ENCODE peak calls at places on chromosomes 1 and 21, in four cellular contexts. H is AG04449, C is choroid plexus epithelial cell, V is keratinocyte. P is an unnamed sample.

GRCh38 chr21:25838809-25839208 is 104.0 kb downstream of the GABPA start:
- DNase-seq in C (no peak), H (no peak), V (no peak), P (peak; percentile 60)

GRCh38 chr1:234114648-234115307 is 210.3 kb downstream of the SLC35F3 start:
- DNase-seq in H (no peak), V (no peak), C (peak; percentile 67), P (peak; percentile 66)

GRCh38 chr21:25607812-25608737 is 794 bp upstream of the MRPL39 start:
- DNase-seq in V (peak; percentile 2), H (peak; percentile 31), C (peak; percentile 92), P (peak; percentile 86)

GRCh38 chr1:236774926-236775325 is 20.2 kb upstream of the MTR start:
- DNase-seq in H (no peak), C (peak; percentile 57), V (no peak), P (no peak)

GRCh38 chr1:31809698-31810097 is 6.1 kb downstream of the SPOCD1 start:
- DNase-seq in H (no peak), V (no peak), C (no peak), P (no peak)

GRCh38 chr21:32726742-32727477 is 903 bp downstream of the SYNJ1 start:
- DNase-seq in H (no peak), C (peak; percentile 41), V (no peak), P (peak; percentile 26)

GRCh38 chr1:193183019-193183643 is 3.3 kb downstream of the B3GALT2 start:
- DNase-seq in V (no peak), H (no peak), C (peak; percentile 78), P (peak; percentile 74)

GRCh38 chr1:108107658-108108057 is 92.5 kb downstream of the SLC25A24 start:
- DNase-seq in V (peak; percentile 42), C (peak; percentile 64), H (peak; percentile 29), P (peak; percentile 38)

GRCh38 chr1:38004284-38005101 is 821 bp downstream of the FHL3 start:
- DNase-seq in C (peak; percentile 28), H (no peak), V (no peak), P (no peak)

GRCh38 chr21:43361493-43362296 is 65.2 kb downstream of the SIK1 start:
- DNase-seq in H (peak; percentile 63), V (peak; percentile 66), C (peak; percentile 76), P (peak; percentile 57)

GRCh38 chr1:89598450-89599331 is 34.2 kb upstream of the LRRC8C start:
- DNase-seq in C (peak; percentile 68), V (no peak), H (no peak), P (peak; percentile 46)

GRCh38 chr1:205211839-205212241 is 338 bp upstream of the DSTYK start:
- DNase-seq in H (no peak), C (no peak), V (no peak), P (no peak)

GRCh38 chr1:6275826-6276764 is 15.2 kb upstream of the GPR153 start:
- DNase-seq in H (peak; percentile 24), V (no peak), C (peak; percentile 95), P (peak; percentile 56)

GRCh38 chr1:83905315-83905907 is 93.5 kb downstream of the TTLL7 start:
- DNase-seq in H (no peak), V (no peak), C (peak; percentile 53), P (peak; percentile 26)

GRCh38 chr1:6466023-6466422 is at the start of gene TNFRSF25:
- DNase-seq in C (no peak), V (no peak), H (no peak), P (no peak)

GRCh38 chr1:1073743-1074587 is at the start of gene RNF223:
- DNase-seq in H (no peak), C (no peak), V (peak; percentile 50), P (no peak)

DNA sequence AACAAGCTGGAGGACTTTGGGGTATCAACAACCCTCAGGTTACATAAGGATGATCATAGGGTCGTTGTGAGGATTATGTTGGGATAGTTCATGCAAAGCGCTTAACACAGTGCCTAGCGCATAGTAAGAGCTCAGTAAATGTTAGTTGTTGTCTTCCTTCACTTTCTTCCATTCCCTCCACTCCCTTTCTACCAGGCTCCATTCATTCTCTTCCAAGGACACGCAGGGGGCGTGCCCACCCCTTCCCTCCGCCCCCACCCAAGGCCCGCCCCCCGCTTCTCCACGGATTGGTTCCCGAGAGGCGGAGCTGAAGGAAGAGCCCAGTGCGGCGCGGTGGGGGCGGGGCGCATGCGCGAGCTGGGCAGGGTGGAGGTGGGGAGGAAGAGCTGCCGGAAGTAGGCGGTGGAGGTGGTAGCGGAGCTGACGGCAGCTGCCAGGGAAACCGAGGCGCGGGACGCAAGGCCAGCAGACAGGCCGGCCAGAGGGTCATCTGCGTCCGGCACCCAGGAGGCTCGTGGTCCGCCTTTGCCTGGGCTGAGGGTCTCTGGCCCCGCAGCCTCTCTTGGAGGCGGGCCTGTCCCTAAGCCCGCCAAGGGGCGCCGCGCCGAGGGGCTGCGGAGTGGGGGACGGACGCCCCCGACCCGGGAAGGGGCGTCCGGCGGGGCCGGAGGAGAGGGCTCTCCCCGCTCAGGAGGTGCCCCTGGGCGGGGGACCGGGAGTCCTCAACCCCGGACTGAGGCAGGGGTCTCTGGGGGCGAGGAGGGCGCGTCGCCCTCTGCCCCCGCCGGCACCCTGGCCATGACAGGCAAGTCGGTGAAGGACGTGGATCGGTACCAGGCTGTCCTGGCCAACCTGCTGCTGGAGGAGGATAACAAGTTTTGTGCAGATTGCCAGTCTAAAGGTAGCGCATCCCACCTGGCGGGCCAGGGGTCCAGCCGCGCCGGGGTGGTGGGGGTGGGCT is at the start of gene SMAP2:
- DNase-seq in H (no peak), V (peak; percentile 77), C (peak; percentile 97), P (peak; percentile 97)
- H3K4me3 ChIP-seq in H (peak within 1 kb of the TSS; percentile 95), V (peak within 1 kb of the TSS; percentile 78), C (peak within 1 kb of the TSS; percentile 91), P (peak within 1 kb of the TSS; percentile 78)

GRCh38 chr1:93979718-93980319 is 70.6 kb upstream of the GCLM start:
- DNase-seq in C (peak; percentile 63), V (no peak), H (no peak), P (peak; percentile 44)

GRCh38 chr1:93977546-93977945 is 68.3 kb upstream of the GCLM start:
- DNase-seq in C (peak; percentile 35), V (no peak), H (no peak), P (peak; percentile 63)

GRCh38 chr1:93980881-93981280 is 71.7 kb upstream of the GCLM start:
- DNase-seq in C (peak; percentile 43), V (no peak), H (no peak), P (peak; percentile 22)

GRCh38 chr1:93979040-93979717 is 69.9 kb upstream of the GCLM start:
- DNase-seq in V (no peak), H (no peak), C (no peak), P (no peak)

DNA sequence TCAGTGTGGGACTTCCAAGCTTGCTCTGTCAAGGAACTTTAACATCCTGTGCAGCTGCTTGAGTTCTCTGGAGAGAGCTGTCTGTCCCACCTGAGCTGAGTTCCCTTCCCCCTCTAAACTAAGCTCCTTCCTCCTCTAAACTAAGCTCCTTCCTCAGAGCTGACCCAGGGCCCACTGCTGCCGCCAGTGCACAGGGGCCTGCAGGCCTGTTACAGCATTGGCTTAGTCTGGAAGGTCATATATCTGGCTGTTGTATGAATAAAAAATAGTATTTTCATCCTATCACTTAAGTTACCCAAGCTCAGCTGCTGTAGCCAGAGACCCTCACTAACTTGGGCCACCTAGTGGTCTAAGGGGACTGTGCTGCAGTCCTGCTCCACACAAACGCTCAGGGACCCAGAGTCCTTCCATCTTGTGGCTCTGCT is 71.1 kb upstream of the GCLM start:
- DNase-seq in H (no peak), C (peak; percentile 18), V (no peak), P (no peak)
- TF ChIP-seq CTCF in H (peak; percentile 14), C (peak; percentile 50), V (peak; percentile 17), P (peak; percentile 43)

GRCh38 chr1:24387636-24388035 is 25.9 kb downstream of the STPG1 start:
- DNase-seq in C (no peak), H (no peak), V (no peak), P (no peak)

GRCh38 chr1:24384251-24385090 is 29.1 kb downstream of the STPG1 start:
- DNase-seq in V (no peak), C (peak; percentile 82), H (no peak), P (peak; percentile 80)

GRCh38 chr1:24386931-24387330 is 26.7 kb downstream of the STPG1 start:
- DNase-seq in V (no peak), H (no peak), C (no peak), P (no peak)

GRCh38 chr1:24385160-24385939 is 28.2 kb downstream of the STPG1 start:
- DNase-seq in V (no peak), C (peak; percentile 34), H (no peak), P (peak; percentile 39)

DNA sequence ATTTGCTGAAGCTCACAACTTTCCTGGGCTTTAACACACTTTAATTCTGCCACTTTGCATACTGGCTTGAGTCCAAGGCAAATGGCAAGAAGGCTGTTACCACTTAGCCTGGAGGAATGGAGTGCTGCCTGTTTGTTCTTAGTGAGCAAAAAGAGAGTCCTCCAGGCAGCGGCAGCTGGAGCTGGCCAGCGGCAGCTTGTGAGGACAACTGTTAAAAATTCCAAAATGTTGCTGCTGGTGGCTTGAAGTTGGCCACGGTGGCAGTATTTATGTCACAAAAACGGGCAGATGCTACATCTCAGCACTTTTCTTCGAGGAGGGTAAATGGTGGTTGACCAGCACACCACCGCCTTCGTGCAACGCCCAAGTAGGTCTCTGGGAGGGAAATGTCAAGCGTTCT is 27.3 kb downstream of the STPG1 start:
- DNase-seq in H (no peak), V (no peak), C (peak; percentile 10), P (no peak)
- H3K4me3 ChIP-seq in H (no peak overlapping the region), V (no peak overlapping the region), C (no peak overlapping the region), P (no peak overlapping the region)

DNA sequence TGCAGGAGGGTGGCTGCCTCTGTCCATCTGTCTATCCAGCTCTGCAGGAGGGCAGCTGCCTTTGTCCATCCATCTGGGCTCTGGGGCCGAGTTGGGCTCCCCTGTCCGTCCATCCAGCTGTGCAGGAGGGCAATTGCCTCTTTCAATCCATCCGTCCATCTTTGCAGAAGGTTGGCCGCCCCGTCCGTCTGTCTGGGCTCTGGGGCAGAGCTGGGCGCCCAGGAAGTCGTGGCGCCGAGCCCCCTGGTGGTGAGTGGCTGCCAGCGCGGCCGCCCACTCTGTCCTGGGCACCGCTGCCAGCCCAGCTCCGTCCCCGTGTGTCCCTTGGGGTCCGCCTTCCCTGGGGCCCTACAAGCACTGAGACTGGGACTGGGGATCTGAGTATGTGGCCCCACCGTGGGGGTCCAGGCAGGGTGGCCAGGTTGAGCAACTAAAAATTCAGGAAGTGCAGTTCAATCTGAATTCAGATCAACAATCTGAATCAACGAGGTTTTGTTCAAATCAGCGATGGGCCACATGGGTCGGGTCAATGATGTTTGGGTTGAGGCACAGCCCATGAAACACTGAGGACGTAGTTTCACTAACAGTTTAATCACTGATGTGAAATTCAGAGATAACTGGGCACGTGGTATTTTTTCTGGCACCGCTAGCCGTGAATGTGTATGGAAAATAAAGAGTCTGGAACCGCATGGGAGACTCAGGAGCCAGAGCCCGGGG is 99.1 kb upstream of the ACTRT2 start:
- DNase-seq in V (no peak), C (no peak), H (no peak), P (no peak)
- TF ChIP-seq CTCF in V (peak; percentile 21), C (no peak), H (no peak), P (no peak)

DNA sequence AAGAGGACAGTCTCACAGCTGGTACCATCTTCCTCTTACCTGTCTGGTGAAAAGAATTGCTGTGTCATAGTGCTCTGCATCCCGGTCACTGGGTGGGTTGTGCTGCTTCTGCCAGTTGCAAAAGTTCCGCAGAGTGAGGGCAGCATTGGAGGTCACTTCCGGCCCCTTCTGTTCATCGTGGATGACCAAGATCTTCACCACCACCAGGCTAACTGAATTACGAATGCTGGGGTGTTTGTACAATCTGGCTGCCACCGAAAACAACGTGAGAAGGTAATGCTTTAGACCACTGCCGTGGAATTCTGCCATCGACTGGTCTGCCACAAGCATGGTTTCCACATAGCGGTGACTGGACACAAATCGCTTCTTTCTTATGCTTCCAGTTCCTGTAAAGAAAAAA is 2.9 kb downstream of the ADAMTS1 start:
- DNase-seq in V (no peak), H (no peak), C (peak; percentile 40), P (no peak)
- H3K4me3 ChIP-seq in V (peak overlapping the region; percentile 91), H (peak overlapping the region; percentile 98), C (peak overlapping the region; percentile 72), P (peak overlapping the region; percentile 75)